ENCODE peak calls at places on chromosomes 12 and 14, in six cellular contexts. S, A, V, I, X and Z are unnamed samples.
A peak's percentile ranks its signal among the peaks of the same experiment; 100 is the strongest.

GRCh38 chr14:30585204-30585603 is 26.2 kb downstream of the G2E3 start:
- DNase-seq in A (no peak), S (no peak), X (no peak), V (no peak), I (no peak), Z (no peak)

GRCh38 chr12:124333724-124334123 is 38.8 kb downstream of the RFLNA start:
- DNase-seq in A (no peak), X (no peak), V (no peak), I (no peak), S (peak; percentile 44), Z (no peak)

GRCh38 chr14:33897878-33898535 is 52.9 kb downstream of the EGLN3 start:
- DNase-seq in X (no peak), A (no peak), I (no peak), V (no peak), S (no peak), Z (no peak)

GRCh38 chr14:23494223-23494622 is 24.7 kb downstream of the NGDN start:
- DNase-seq in A (no peak), I (no peak), S (no peak), V (no peak), X (no peak), Z (no peak)

GRCh38 chr14:97878727-97879126 is 1081.5 kb downstream of the VRK1 start:
- DNase-seq in V (no peak), A (peak; percentile 34), I (no peak), X (peak; percentile 15), S (no peak), Z (no peak)

GRCh38 chr14:35333347-35333730 is 41.2 kb downstream of the PSMA6 start:
- DNase-seq in I (no peak), X (no peak), V (no peak), A (no peak), S (no peak), Z (no peak)

GRCh38 chr12:48003226-48004038 is 844 bp downstream of the COL2A1 start:
- DNase-seq in V (peak; percentile 26), S (peak; percentile 30), A (no peak), X (no peak), I (no peak), Z (no peak)

GRCh38 chr12:52380271-52380694 is 5.2 kb downstream of the KRT84 start:
- DNase-seq in V (peak; percentile 20), I (no peak), S (peak; percentile 67), X (no peak), A (no peak), Z (no peak)

GRCh38 chr12:570949-571794 is 92.1 kb downstream of the NINJ2 start:
- DNase-seq in S (no peak), X (peak; percentile 83), A (peak; percentile 90), V (peak; percentile 70), I (no peak), Z (peak; percentile 89)

GRCh38 chr14:63460594-63461132 is 82.5 kb downstream of the PPP2R5E start:
- DNase-seq in S (no peak), V (no peak), X (no peak), A (no peak), I (no peak), Z (no peak)

GRCh38 chr12:7395950-7396349 is 48.0 kb downstream of the CD163L1 start:
- DNase-seq in V (peak; percentile 49), X (no peak), S (no peak), A (no peak), I (no peak), Z (no peak)

GRCh38 chr12:10717410-10717809 is 5.7 kb downstream of the YBX3 start:
- DNase-seq in V (peak; percentile 88), A (no peak), X (no peak), S (no peak), I (no peak), Z (no peak)

GRCh38 chr14:102323102-102323501 is 3.6 kb downstream of the ZNF839 start:
- DNase-seq in V (peak; percentile 71), A (peak; percentile 56), I (no peak), S (no peak), X (peak; percentile 58), Z (peak; percentile 86)

GRCh38 chr12:79983492-79983891 is 48.6 kb upstream of the PPP1R12A start:
- DNase-seq in A (no peak), V (no peak), X (no peak), I (no peak), S (no peak), Z (no peak)

GRCh38 chr14:103393687-103394626 is 8.7 kb downstream of the MARK3 start:
- DNase-seq in S (no peak), V (peak; percentile 38), A (no peak), X (no peak), I (no peak), Z (peak; percentile 59)

DNA sequence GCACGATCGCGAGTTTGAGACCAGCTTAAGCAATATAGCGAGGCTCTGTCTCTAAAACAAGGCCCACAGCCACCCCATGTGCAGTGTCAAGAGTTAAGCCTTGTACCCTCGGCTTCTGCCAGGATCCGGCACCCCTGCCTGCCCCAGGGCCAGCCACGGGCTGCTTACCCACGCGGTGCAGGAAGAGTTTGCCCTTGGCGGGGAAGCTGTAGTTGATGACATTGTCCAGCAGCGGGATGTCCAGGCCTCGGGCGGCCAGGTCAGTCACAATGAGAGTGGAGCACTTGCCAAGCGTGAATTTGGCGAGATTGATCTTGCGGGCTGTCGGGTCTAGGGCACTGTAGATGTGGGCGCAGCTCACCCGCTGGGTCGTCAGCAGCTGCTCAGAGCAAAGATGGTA is 13.1 kb downstream of the DDX54 start:
- DNase-seq in I (no peak), X (no peak), A (no peak), V (no peak), S (no peak), Z (no peak)
- H3K4me3 ChIP-seq in I (no peak overlapping the region), X (no peak overlapping the region), A (no peak overlapping the region), V (no peak overlapping the region), S (no peak overlapping the region), Z (no peak overlapping the region)

GRCh38 chr12:123270380-123271181 is 1.1 kb downstream of the CDK2AP1 start:
- DNase-seq in S (peak; percentile 81), X (no peak), I (no peak), V (no peak), A (no peak), Z (peak; percentile 64)

GRCh38 chr12:123268850-123269249 is 2.8 kb downstream of the CDK2AP1 start:
- DNase-seq in A (no peak), I (no peak), V (no peak), X (no peak), S (no peak), Z (peak; percentile 31)

GRCh38 chr12:123271182-123271491 is 519 bp downstream of the CDK2AP1 start:
- DNase-seq in A (peak; percentile 74), I (no peak), S (peak; percentile 90), X (peak; percentile 71), V (no peak), Z (peak; percentile 86)

GRCh38 chr12:123269395-123269892 is 2.2 kb downstream of the CDK2AP1 start:
- DNase-seq in V (peak; percentile 52), S (peak; percentile 88), X (peak; percentile 66), A (peak; percentile 84), I (no peak), Z (peak; percentile 91)

GRCh38 chr12:123269980-123270379 is 1.7 kb downstream of the CDK2AP1 start:
- DNase-seq in X (no peak), S (no peak), I (no peak), A (no peak), V (peak; percentile 16), Z (no peak)
- H3K27ac ChIP-seq in X (peak overlapping the region; percentile 92), S (peak overlapping the region; percentile 62), I (peak overlapping the region; percentile 95), A (peak overlapping the region; percentile 91), V (peak overlapping the region; percentile 83), Z (peak overlapping the region; percentile 68)

GRCh38 chr14:72863216-72864006 is 30.5 kb downstream of the DPF3 start:
- DNase-seq in V (no peak), S (no peak), X (no peak), A (no peak), I (no peak), Z (no peak)
- H3K4me1 ChIP-seq in V (peaks cover 4% of the 10 kb centered on the region), S (no peaks in the 10 kb centered on the region), X (no peaks in the 10 kb centered on the region), A (no peaks in the 10 kb centered on the region), I (no peaks in the 10 kb centered on the region), Z (peaks cover 7% of the 10 kb centered on the region)

GRCh38 chr14:67241416-67242362 is at the start of gene PALS1:
- DNase-seq in X (peak; percentile 43), V (peak; percentile 85), S (no peak), A (peak; percentile 64), I (no peak), Z (no peak)

GRCh38 chr14:67240978-67241415 is 238 bp upstream of the PALS1 start:
- DNase-seq in A (peak; percentile 98), I (peak; percentile 74), V (peak; percentile 99), S (peak; percentile 98), X (peak; percentile 94), Z (peak; percentile 99)

GRCh38 chr14:67240168-67240932 is 885 bp upstream of the PALS1 start:
- DNase-seq in A (peak; percentile 76), I (no peak), S (peak; percentile 85), X (peak; percentile 38), V (no peak), Z (peak; percentile 56)

GRCh38 chr14:67237591-67237990 is 3.6 kb upstream of the PALS1 start:
- DNase-seq in V (no peak), I (no peak), X (no peak), S (no peak), A (no peak), Z (no peak)

DNA sequence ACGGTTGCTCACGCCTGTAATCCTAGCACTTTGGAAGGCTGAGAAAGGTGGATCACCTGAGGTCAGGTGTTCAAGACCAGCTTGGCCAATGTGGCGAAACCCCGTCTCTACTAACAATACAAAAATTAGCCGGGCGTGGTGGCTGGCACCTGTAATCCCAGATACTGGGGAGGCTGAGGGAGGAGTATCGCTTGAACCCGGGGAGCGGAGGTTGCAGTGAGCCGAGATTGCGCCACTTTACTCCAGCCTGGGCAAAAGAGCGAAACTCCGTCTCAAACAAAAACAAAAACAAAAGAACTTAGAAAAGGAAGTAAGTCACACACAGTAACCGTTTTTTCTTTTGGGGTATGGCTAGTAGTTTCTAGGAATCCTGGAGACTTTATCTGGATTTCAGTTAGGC is 1.7 kb upstream of the PALS1 start:
- DNase-seq in S (no peak), X (no peak), I (no peak), V (no peak), A (no peak), Z (no peak)
- H3K4me3 ChIP-seq in S (no peak overlapping the region), X (no peak overlapping the region), I (no peak overlapping the region), V (no peak overlapping the region), A (no peak overlapping the region), Z (no peak overlapping the region)

DNA sequence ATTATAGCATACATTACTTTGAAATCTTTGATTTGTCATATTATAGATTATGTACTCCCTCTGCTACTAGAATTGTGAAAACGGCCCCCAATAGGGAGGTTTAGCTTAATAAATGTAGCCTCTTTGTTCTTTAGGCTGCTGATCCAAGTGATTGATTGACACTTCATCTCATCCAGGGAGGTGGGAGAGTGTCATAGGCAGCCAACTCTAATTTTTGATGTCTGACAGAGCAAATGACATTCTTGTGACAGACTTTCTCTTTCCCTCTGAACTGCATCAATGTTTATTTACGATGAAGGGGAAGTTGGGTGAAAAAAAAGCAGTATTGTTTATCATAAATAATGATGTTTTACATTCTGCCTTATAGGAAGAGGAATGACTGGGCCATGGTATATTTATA is 221.4 kb downstream of the MDGA2 start:
- DNase-seq in A (no peak), I (no peak), V (no peak), S (no peak), X (no peak), Z (no peak)
- H3K27ac ChIP-seq in A (no peak overlapping the region), I (no peak overlapping the region), V (no peak overlapping the region), S (no peak overlapping the region), X (no peak overlapping the region), Z (no peak overlapping the region)

DNA sequence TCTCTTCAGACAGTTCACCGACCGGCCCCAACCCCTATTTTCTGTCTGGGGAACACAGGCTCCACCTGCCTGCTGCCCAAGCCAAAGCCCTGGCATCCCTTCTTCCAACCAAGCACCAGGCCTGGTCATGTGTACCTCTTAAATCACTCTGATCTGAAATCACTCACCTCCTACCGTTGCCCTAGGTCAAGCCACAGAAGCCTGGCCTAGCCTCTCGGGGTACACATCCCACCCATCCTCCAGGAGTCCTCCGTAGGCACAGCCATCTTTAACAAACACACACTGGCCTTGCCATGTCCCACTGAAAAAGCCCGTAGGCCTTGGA is 81.8 kb downstream of the IRF2BPL start:
- DNase-seq in I (no peak), V (no peak), A (no peak), S (no peak), X (no peak), Z (no peak)
- H3K4me1 ChIP-seq in I (peaks cover 49% of the 10 kb centered on the region), V (peaks cover 40% of the 10 kb centered on the region), A (peaks cover 38% of the 10 kb centered on the region), S (peaks cover 26% of the 10 kb centered on the region), X (peaks cover 16% of the 10 kb centered on the region), Z (peaks cover 15% of the 10 kb centered on the region)